ENCODE peak calls at places on chromosomes 3 and 15, in five cellular contexts. B is posterior vena cava, N is Karpas-422, G is AG20443, V is left ventricle myocardium inferior. Y is an unnamed sample.
A peak's percentile ranks its signal among the peaks of the same experiment; 100 is the strongest.

GRCh38 chr15:78241017-78241416 is 6.7 kb upstream of the ACSBG1 start:
- DNase-seq in B (peak; percentile 95), N (peak; percentile 90), G (peak; percentile 95), V (peak; percentile 86), Y (peak; percentile 94)

GRCh38 chr15:53918180-53919079 is 59.8 kb upstream of the UNC13C start:
- DNase-seq in B (no peak), N (no peak), G (no peak), V (no peak), Y (peak; percentile 39)

GRCh38 chr3:62415312-62415791 is 42.0 kb upstream of the FEZF2 start:
- DNase-seq in B (no peak), N (no peak), G (no peak), V (no peak), Y (no peak)

GRCh38 chr15:90654233-90655124 is 62.7 kb upstream of the BLM start:
- DNase-seq in B (peak; percentile 81), N (no peak), G (no peak), V (no peak), Y (no peak)

GRCh38 chr15:76059320-76060097 is at the start of gene TMEM266:
- DNase-seq in B (no peak), N (no peak), G (peak; percentile 83), V (peak; percentile 39), Y (peak; percentile 52)

GRCh38 chr15:38507570-38507969 is 53.6 kb downstream of the FAM98B start:
- DNase-seq in B (no peak), N (no peak), G (no peak), V (no peak), Y (no peak)

GRCh38 chr3:25427155-25428002 is 684 bp upstream of the RARB start:
- DNase-seq in B (no peak), N (no peak), G (peak; percentile 30), V (no peak), Y (no peak)

GRCh38 chr15:97027772-97028171 is 697.3 kb downstream of the NR2F2 start:
- DNase-seq in B (no peak), N (no peak), G (no peak), V (no peak), Y (no peak)

GRCh38 chr15:62391565-62392262 is 226.6 kb upstream of the C2CD4B start:
- DNase-seq in B (peak; percentile 86), N (no peak), G (peak; percentile 81), V (peak; percentile 63), Y (peak; percentile 62)

GRCh38 chr15:36291501-36291900 is 287.9 kb upstream of the CDIN1 start:
- DNase-seq in B (no peak), N (no peak), G (no peak), V (no peak), Y (no peak)

Y was measured in adrenal gland.